ENCODE peak calls at places on chromosomes 2 and 18, in eight cellular contexts. J, X, S, Q, Z, T, A and N are unnamed samples.

GRCh38 chr2:9336209-9336533 is 87.2 kb downstream of the ITGB1BP1 start:
- DNase-seq in A (peak), S (no peak), X (no peak), Z (no peak), Q (no peak), T (peak), J (no peak), N (no peak)

GRCh38 chr2:179551545-179552045 is 287.0 kb upstream of the SESTD1 start:
- DNase-seq in T (no peak), J (no peak), S (no peak), Z (no peak), X (no peak), Q (no peak), A (no peak), N (no peak)

GRCh38 chr2:12879649-12880048 is 162.9 kb downstream of the TRIB2 start:
- DNase-seq in X (no peak), T (no peak), Z (no peak), S (no peak), A (no peak), Q (no peak), J (no peak), N (no peak)

GRCh38 chr18:63137999-63138448 is 181.5 kb downstream of the BCL2 start:
- DNase-seq in S (no peak), T (no peak), Q (no peak), Z (no peak), A (no peak), X (no peak), J (no peak), N (no peak)

GRCh38 chr18:44079602-44080001 is 601.1 kb upstream of the SETBP1 start:
- DNase-seq in X (no peak), S (no peak), T (peak), J (no peak), Q (no peak), Z (no peak), A (no peak), N (no peak)

GRCh38 chr2:189579585-189579984 is 1.0 kb downstream of the SLC40A1 start:
- DNase-seq in Z (no peak), J (no peak), S (peak), X (no peak), Q (no peak), T (peak), A (no peak), N (no peak)

GRCh38 chr2:205800804-205801203 is 118.5 kb downstream of the NRP2 start:
- DNase-seq in S (peak), Z (no peak), T (peak), X (no peak), Q (peak), A (no peak), J (peak), N (peak)

GRCh38 chr2:79327460-79327859 is 167.9 kb upstream of the REG3A start:
- DNase-seq in Q (no peak), J (no peak), Z (no peak), T (no peak), S (no peak), A (no peak), X (no peak), N (no peak)

GRCh38 chr2:207970138-207970824 is 55.0 kb downstream of the PLEKHM3 start:
- DNase-seq in X (no peak), Z (no peak), J (no peak), A (no peak), S (no peak), Q (no peak), T (no peak), N (no peak)

GRCh38 chr2:14720319-14720718 is 87.8 kb downstream of the LRATD1 start:
- DNase-seq in X (no peak), A (no peak), Q (no peak), J (no peak), Z (no peak), S (no peak), T (peak), N (no peak)

GRCh38 chr2:140604788-140605187 is 1526.0 kb downstream of the LRP1B start:
- DNase-seq in T (no peak), Q (no peak), Z (no peak), S (no peak), A (no peak), J (no peak), X (no peak), N (no peak)

GRCh38 chr18:1094408-1094807 is 189.7 kb downstream of the ADCYAP1 start:
- DNase-seq in Z (no peak), J (no peak), A (no peak), T (no peak), X (no peak), S (no peak), Q (no peak), N (no peak)

GRCh38 chr18:3935316-3935715 is 485.3 kb downstream of the TGIF1 start:
- DNase-seq in T (peak), X (no peak), S (no peak), J (no peak), A (no peak), Q (no peak), Z (no peak), N (no peak)

GRCh38 chr2:122643725-122644329 is 888.4 kb downstream of the TSN start:
- DNase-seq in Z (no peak), T (peak), A (no peak), J (no peak), X (peak), S (no peak), Q (peak), N (no peak)

GRCh38 chr2:159126653-159127052 is 158.2 kb downstream of the TANC1 start:
- DNase-seq in X (no peak), Q (no peak), Z (no peak), T (peak), J (no peak), A (no peak), S (no peak), N (no peak)

GRCh38 chr2:238866656-238867277 is 18.9 kb downstream of the TWIST2 start:
- DNase-seq in Z (no peak), J (no peak), X (no peak), T (no peak), S (no peak), Q (no peak), A (no peak), N (no peak)

GRCh38 chr18:23585007-23585871 is 1.1 kb downstream of the NPC1 start:
- DNase-seq in J (no peak), S (peak), Z (peak), T (no peak), X (peak), A (no peak), Q (peak), N (no peak)

GRCh38 chr18:48658721-48659120 is 119.9 kb downstream of the CTIF start:
- DNase-seq in T (no peak), Q (no peak), A (peak), S (peak), J (no peak), Z (no peak), X (no peak), N (peak)

GRCh38 chr2:136206613-136207012 is 88.7 kb upstream of the CXCR4 start:
- DNase-seq in X (no peak), T (no peak), S (no peak), Q (no peak), Z (no peak), J (no peak), A (no peak), N (no peak)

GRCh38 chr2:9549420-9549819 is 6.2 kb downstream of the ADAM17 start:
- DNase-seq in X (no peak), A (no peak), J (no peak), S (no peak), T (no peak), Z (no peak), Q (no peak), N (no peak)

GRCh38 chr2:135998842-135999241 is 13.4 kb upstream of the DARS1 start:
- DNase-seq in S (no peak), J (no peak), Q (no peak), A (no peak), X (no peak), Z (no peak), T (no peak), N (no peak)

GRCh38 chr2:172428841-172429173 is 1.4 kb downstream of the ITGA6 start:
- DNase-seq in J (no peak), A (no peak), Q (no peak), Z (no peak), X (no peak), S (no peak), T (no peak), N (no peak)

GRCh38 chr2:220687231-220687843 is 884.8 kb downstream of the EPHA4 start:
- DNase-seq in J (peak), A (peak), X (peak), Z (peak), T (peak), S (peak), Q (peak), N (peak)

GRCh38 chr2:163467206-163467605 is 268.6 kb downstream of the FIGN start:
- DNase-seq in Q (no peak), T (no peak), S (no peak), A (no peak), Z (peak), J (no peak), X (no peak), N (no peak)

GRCh38 chr2:188604579-188604978 is 312.9 kb downstream of the GULP1 start:
- DNase-seq in Z (no peak), Q (no peak), T (peak), S (no peak), A (no peak), J (no peak), X (no peak), N (no peak)

GRCh38 chr2:129709956-129710598 is 269.4 kb upstream of the RAB6C start:
- DNase-seq in Z (no peak), S (no peak), A (no peak), X (no peak), J (no peak), T (no peak), Q (no peak), N (no peak)

GRCh38 chr2:140502951-140503630 is 1627.7 kb downstream of the LRP1B start:
- DNase-seq in T (peak), X (no peak), Q (no peak), Z (no peak), A (no peak), J (no peak), S (no peak), N (no peak)

GRCh38 chr2:168518555-168519066 is 62.5 kb downstream of the CERS6 start:
- DNase-seq in T (peak), A (no peak), S (peak), X (no peak), Q (no peak), Z (no peak), J (no peak), N (no peak)

GRCh38 chr2:43228782-43229659 is 2.6 kb upstream of the ZFP36L2 start:
- DNase-seq in T (no peak), Q (no peak), X (no peak), J (no peak), Z (no peak), A (no peak), S (no peak), N (no peak)

GRCh38 chr18:61833387-61833786 is 59.4 kb downstream of the RNF152 start:
- DNase-seq in S (no peak), Z (no peak), Q (no peak), X (no peak), A (no peak), T (peak), J (no peak), N (no peak)

GRCh38 chr2:71889991-71890684 is 257.5 kb downstream of the CYP26B1 start:
- DNase-seq in Z (peak), Q (peak), A (no peak), S (no peak), X (no peak), J (no peak), T (peak), N (no peak)

GRCh38 chr18:24136967-24137373 is 1.9 kb upstream of the CABYR start:
- DNase-seq in A (no peak), J (no peak), X (no peak), Z (no peak), T (peak), Q (peak), S (no peak), N (no peak)

GRCh38 chr2:10208736-10209135 is 86.2 kb downstream of the RRM2 start:
- DNase-seq in S (no peak), T (no peak), Z (no peak), X (no peak), J (no peak), Q (no peak), A (no peak), N (no peak)

GRCh38 chr2:7803515-7803914 is 878.3 kb upstream of the ID2 start:
- DNase-seq in J (no peak), Q (no peak), T (no peak), Z (no peak), X (no peak), A (no peak), S (no peak), N (no peak)

GRCh38 chr2:31401580-31401979 is 13.0 kb downstream of the XDH start:
- DNase-seq in T (peak), X (no peak), S (no peak), J (no peak), Q (peak), A (no peak), Z (no peak), N (no peak)

GRCh38 chr2:229416116-229416694 is 145.1 kb upstream of the PID1 start:
- DNase-seq in Z (peak), A (peak), Q (no peak), X (peak), S (peak), T (peak), J (peak), N (peak)

GRCh38 chr2:181876614-181877063 is 14.9 kb upstream of the ITPRID2 start:
- DNase-seq in S (no peak), Z (no peak), A (no peak), Q (peak), X (no peak), J (no peak), T (peak), N (no peak)

GRCh38 chr2:20350105-20350712 is 435 bp downstream of the PUM2 start:
- DNase-seq in S (no peak), J (peak), A (peak), Z (no peak), X (peak), Q (no peak), T (no peak), N (peak)
- TF ChIP-seq POLR2A in S (no peak), J (no peak), A (no peak), Z (no peak), X (no peak), Q (peak), T (peak), N (no peak)

GRCh38 chr2:217937446-217937845 is 65.3 kb downstream of the TNS1 start:
- DNase-seq in S (no peak), J (no peak), T (no peak), Z (no peak), A (no peak), X (no peak), Q (no peak), N (peak)
- H3K4me3 ChIP-seq in S (peak), J (peak), T (no peak), Z (peak), A (no peak), X (no peak), Q (no peak), N (peak)

GRCh38 chr18:58042826-58043362 is 1.1 kb upstream of the NEDD4L start:
- DNase-seq in X (no peak), A (no peak), Q (no peak), J (no peak), Z (no peak), T (no peak), S (no peak), N (no peak)

GRCh38 chr18:58043452-58044369 is at the start of gene NEDD4L:
- DNase-seq in Z (peak), S (peak), Q (peak), T (peak), X (peak), A (peak), J (peak), N (peak)

GRCh38 chr18:58045265-58046086 is 1.4 kb downstream of the NEDD4L start:
- DNase-seq in Z (no peak), A (peak), S (peak), X (peak), J (peak), T (peak), Q (peak), N (peak)

GRCh38 chr18:58046087-58046793 is 2.2 kb downstream of the NEDD4L start:
- DNase-seq in X (no peak), S (no peak), Z (no peak), J (no peak), A (no peak), T (no peak), Q (no peak), N (no peak)

GRCh38 chr18:58044370-58045264 is 591 bp downstream of the NEDD4L start:
- DNase-seq in S (peak), X (peak), J (peak), Q (peak), Z (no peak), T (peak), A (peak), N (peak)
- TF ChIP-seq POLR2A in S (no peak), X (peak), J (no peak), Q (no peak), Z (no peak), T (no peak), A (peak), N (no peak)

GRCh38 chr2:24454258-24454657 is 36.8 kb upstream of the NCOA1 start:
- DNase-seq in Z (no peak), Q (no peak), A (no peak), T (peak), J (no peak), S (no peak), X (no peak), N (no peak)
- H3K4me3 ChIP-seq in Z (peak), Q (no peak), A (no peak), T (peak), J (peak), S (peak), X (no peak), N (peak)

GRCh38 chr2:96537734-96538486 is 1.4 kb downstream of the ARID5A start:
- DNase-seq in T (no peak), X (peak), J (no peak), S (peak), Z (no peak), Q (no peak), A (no peak), N (no peak)

GRCh38 chr2:96540136-96540535 is 3.6 kb downstream of the ARID5A start:
- DNase-seq in J (no peak), Q (no peak), A (no peak), X (no peak), S (no peak), T (peak), Z (no peak), N (no peak)

GRCh38 chr2:96539215-96539920 is 2.8 kb downstream of the ARID5A start:
- DNase-seq in S (no peak), J (no peak), A (no peak), T (no peak), Z (no peak), Q (no peak), X (no peak), N (no peak)

GRCh38 chr2:96537066-96537733 is 648 bp downstream of the ARID5A start:
- DNase-seq in Z (peak), Q (no peak), T (peak), X (peak), S (peak), J (peak), A (peak), N (peak)

GRCh38 chr2:96538487-96539214 is 2.1 kb downstream of the ARID5A start:
- DNase-seq in Q (no peak), S (peak), J (no peak), Z (peak), X (peak), A (peak), T (no peak), N (peak)
- TF ChIP-seq POLR2A in Q (no peak), S (peak), J (no peak), Z (peak), X (peak), A (peak), T (peak), N (peak)

GRCh38 chr2:68739261-68740183 is 4.9 kb downstream of the ARHGAP25 start:
- DNase-seq in Z (no peak), S (no peak), T (no peak), X (no peak), A (no peak), J (no peak), Q (no peak), N (no peak)

GRCh38 chr2:68741805-68742306 is 7.2 kb downstream of the ARHGAP25 start:
- DNase-seq in S (no peak), T (peak), X (no peak), A (no peak), J (no peak), Z (no peak), Q (no peak), N (no peak)

GRCh38 chr2:68741238-68741637 is 6.6 kb downstream of the ARHGAP25 start:
- DNase-seq in Z (no peak), Q (no peak), T (no peak), A (no peak), S (no peak), J (no peak), X (no peak), N (no peak)

GRCh38 chr2:68742638-68743037 is 8.0 kb downstream of the ARHGAP25 start:
- DNase-seq in Q (no peak), T (no peak), Z (no peak), A (no peak), J (no peak), S (no peak), X (no peak), N (no peak)

GRCh38 chr2:68740184-68740914 is 5.7 kb downstream of the ARHGAP25 start:
- DNase-seq in S (no peak), A (no peak), X (no peak), Q (no peak), J (no peak), Z (no peak), T (peak), N (no peak)
- H3K4me3 ChIP-seq in S (no peak), A (no peak), X (no peak), Q (no peak), J (no peak), Z (no peak), T (no peak), N (no peak)

GRCh38 chr2:64730551-64731305 is 77.0 kb upstream of the SERTAD2 start:
- DNase-seq in J (peak), A (peak), X (peak), Z (peak), S (peak), Q (no peak), T (peak), N (peak)
- TF ChIP-seq POLR2A in J (peak), A (no peak), X (peak), Z (no peak), S (no peak), Q (no peak), T (no peak), N (no peak)